ENCODE peak calls at places on chromosomes 2 and 18, in eight cellular contexts. One of them, this sample, is unnamed.

GRCh38 chr2:144382848-144383247 is 137.1 kb downstream of the ZEB2 start:
- DNase-seq in foreskin fibroblast: peak; percentile 38
- DNase-seq in substantia nigra: no peak
- DNase-seq in NCI-H82: no peak
- DNase-seq in NCI-H69: no peak
- DNase-seq in NCI-H1436: no peak
- DNase-seq in AG10803: no peak
- DNase-seq in kidney epithelial cell: no peak
- DNase-seq in this sample: peak; percentile 44

GRCh38 chr18:23400918-23401317 is 52.2 kb upstream of the RIOK3 start:
- DNase-seq in foreskin fibroblast: no peak
- DNase-seq in substantia nigra: no peak
- DNase-seq in NCI-H82: no peak
- DNase-seq in NCI-H69: no peak
- DNase-seq in NCI-H1436: no peak
- DNase-seq in AG10803: no peak
- DNase-seq in kidney epithelial cell: no peak
- DNase-seq in this sample: no peak

GRCh38 chr2:158936978-158937377 is 31.5 kb upstream of the TANC1 start:
- DNase-seq in foreskin fibroblast: peak; percentile 93
- DNase-seq in substantia nigra: no peak
- DNase-seq in NCI-H82: no peak
- DNase-seq in NCI-H69: peak; percentile 48
- DNase-seq in NCI-H1436: no peak
- DNase-seq in AG10803: peak; percentile 87
- DNase-seq in kidney epithelial cell: peak; percentile 51
- DNase-seq in this sample: no peak

GRCh38 chr2:100548771-100549170 is 14.0 kb upstream of the PDCL3 start:
- DNase-seq in foreskin fibroblast: no peak
- DNase-seq in substantia nigra: no peak
- DNase-seq in NCI-H82: no peak
- DNase-seq in NCI-H69: no peak
- DNase-seq in NCI-H1436: no peak
- DNase-seq in AG10803: no peak
- DNase-seq in kidney epithelial cell: no peak
- DNase-seq in this sample: no peak

GRCh38 chr2:239002591-239002959 is 154.7 kb downstream of the TWIST2 start:
- DNase-seq in foreskin fibroblast: no peak
- DNase-seq in substantia nigra: no peak
- DNase-seq in NCI-H82: no peak
- DNase-seq in NCI-H69: no peak
- DNase-seq in NCI-H1436: no peak
- DNase-seq in AG10803: no peak
- DNase-seq in kidney epithelial cell: no peak
- DNase-seq in this sample: no peak

GRCh38 chr2:179584760-179585159 is 276.7 kb downstream of the ZNF385B start:
- DNase-seq in foreskin fibroblast: no peak
- DNase-seq in substantia nigra: no peak
- DNase-seq in NCI-H82: no peak
- DNase-seq in NCI-H69: no peak
- DNase-seq in NCI-H1436: no peak
- DNase-seq in AG10803: no peak
- DNase-seq in kidney epithelial cell: no peak
- DNase-seq in this sample: no peak

GRCh38 chr2:219362524-219363164 is 25.1 kb downstream of the DNPEP start:
- DNase-seq in foreskin fibroblast: peak; percentile 98
- DNase-seq in substantia nigra: no peak
- DNase-seq in NCI-H82: peak; percentile 50
- DNase-seq in NCI-H69: peak; percentile 69
- DNase-seq in NCI-H1436: no peak
- DNase-seq in AG10803: peak; percentile 98
- DNase-seq in kidney epithelial cell: no peak
- DNase-seq in this sample: no peak

GRCh38 chr2:128500136-128500800 is 181.6 kb upstream of the HS6ST1 start:
- DNase-seq in foreskin fibroblast: no peak
- DNase-seq in substantia nigra: no peak
- DNase-seq in NCI-H82: no peak
- DNase-seq in NCI-H69: no peak
- DNase-seq in NCI-H1436: no peak
- DNase-seq in AG10803: peak; percentile 14
- DNase-seq in kidney epithelial cell: no peak
- DNase-seq in this sample: no peak

GRCh38 chr18:23877371-23877770 is 137.2 kb upstream of the TTC39C start:
- DNase-seq in foreskin fibroblast: no peak
- DNase-seq in substantia nigra: no peak
- DNase-seq in NCI-H82: no peak
- DNase-seq in NCI-H69: no peak
- DNase-seq in NCI-H1436: no peak
- DNase-seq in AG10803: no peak
- DNase-seq in kidney epithelial cell: no peak
- DNase-seq in this sample: no peak

GRCh38 chr18:21897811-21898210 is 157.2 kb downstream of the MIB1 start:
- DNase-seq in foreskin fibroblast: peak; percentile 65
- DNase-seq in substantia nigra: no peak
- DNase-seq in NCI-H82: peak; percentile 76
- DNase-seq in NCI-H69: peak; percentile 71
- DNase-seq in NCI-H1436: peak; percentile 17
- DNase-seq in AG10803: peak; percentile 44
- DNase-seq in kidney epithelial cell: no peak
- DNase-seq in this sample: no peak

GRCh38 chr2:144477943-144478283 is 42.0 kb downstream of the ZEB2 start:
- DNase-seq in foreskin fibroblast: peak; percentile 50
- DNase-seq in substantia nigra: no peak
- DNase-seq in NCI-H82: peak; percentile 52
- DNase-seq in NCI-H69: no peak
- DNase-seq in NCI-H1436: no peak
- DNase-seq in AG10803: no peak
- DNase-seq in kidney epithelial cell: peak; percentile 83
- DNase-seq in this sample: no peak

GRCh38 chr2:201465524-201465971 is 14.0 kb downstream of the STRADB start:
- DNase-seq in foreskin fibroblast: peak; percentile 60
- DNase-seq in substantia nigra: peak; percentile 12
- DNase-seq in NCI-H82: peak; percentile 37
- DNase-seq in NCI-H69: peak; percentile 61
- DNase-seq in NCI-H1436: no peak
- DNase-seq in AG10803: no peak
- DNase-seq in kidney epithelial cell: no peak
- DNase-seq in this sample: no peak

GRCh38 chr2:33810046-33810835 is 211.1 kb upstream of the FAM98A start:
- DNase-seq in foreskin fibroblast: peak; percentile 65
- DNase-seq in substantia nigra: no peak
- DNase-seq in NCI-H82: no peak
- DNase-seq in NCI-H69: no peak
- DNase-seq in NCI-H1436: no peak
- DNase-seq in AG10803: peak; percentile 9
- DNase-seq in kidney epithelial cell: no peak
- DNase-seq in this sample: no peak

GRCh38 chr2:216015722-216016464 is 2.5 kb upstream of the MREG start:
- DNase-seq in foreskin fibroblast: no peak
- DNase-seq in substantia nigra: no peak
- DNase-seq in NCI-H82: peak; percentile 99
- DNase-seq in NCI-H69: peak; percentile 68
- DNase-seq in NCI-H1436: no peak
- DNase-seq in AG10803: no peak
- DNase-seq in kidney epithelial cell: no peak
- DNase-seq in this sample: no peak

GRCh38 chr2:237922641-237923361 is 44.0 kb upstream of the UBE2F start:
- DNase-seq in foreskin fibroblast: no peak
- DNase-seq in substantia nigra: no peak
- DNase-seq in NCI-H82: no peak
- DNase-seq in NCI-H69: peak; percentile 78
- DNase-seq in NCI-H1436: peak; percentile 5
- DNase-seq in AG10803: no peak
- DNase-seq in kidney epithelial cell: no peak
- DNase-seq in this sample: no peak

GRCh38 chr18:36448384-36449290 is 151.1 kb downstream of the FHOD3 start:
- DNase-seq in foreskin fibroblast: no peak
- DNase-seq in substantia nigra: no peak
- DNase-seq in NCI-H82: no peak
- DNase-seq in NCI-H69: peak; percentile 92
- DNase-seq in NCI-H1436: no peak
- DNase-seq in AG10803: no peak
- DNase-seq in kidney epithelial cell: no peak
- DNase-seq in this sample: no peak

GRCh38 chr2:84083984-84084383 is 375.1 kb downstream of the SUCLG1 start:
- DNase-seq in foreskin fibroblast: no peak
- DNase-seq in substantia nigra: no peak
- DNase-seq in NCI-H82: no peak
- DNase-seq in NCI-H69: no peak
- DNase-seq in NCI-H1436: no peak
- DNase-seq in AG10803: no peak
- DNase-seq in kidney epithelial cell: no peak
- DNase-seq in this sample: no peak

GRCh38 chr2:138930571-138930970 is 150.4 kb upstream of the NXPH2 start:
- DNase-seq in foreskin fibroblast: no peak
- DNase-seq in substantia nigra: no peak
- DNase-seq in NCI-H82: no peak
- DNase-seq in NCI-H69: no peak
- DNase-seq in NCI-H1436: no peak
- DNase-seq in AG10803: no peak
- DNase-seq in kidney epithelial cell: no peak
- DNase-seq in this sample: no peak

GRCh38 chr2:12031871-12032270 is 285.4 kb downstream of the LPIN1 start:
- DNase-seq in foreskin fibroblast: no peak
- DNase-seq in substantia nigra: no peak
- DNase-seq in NCI-H82: no peak
- DNase-seq in NCI-H69: no peak
- DNase-seq in NCI-H1436: no peak
- DNase-seq in AG10803: no peak
- DNase-seq in kidney epithelial cell: no peak
- DNase-seq in this sample: no peak

GRCh38 chr18:70025580-70025979 is 77.9 kb upstream of the CD226 start:
- DNase-seq in foreskin fibroblast: no peak
- DNase-seq in substantia nigra: no peak
- DNase-seq in NCI-H82: no peak
- DNase-seq in NCI-H69: no peak
- DNase-seq in NCI-H1436: no peak
- DNase-seq in AG10803: no peak
- DNase-seq in kidney epithelial cell: no peak
- DNase-seq in this sample: no peak

GRCh38 chr2:9797681-9798556 is 45.4 kb upstream of the TAF1B start:
- DNase-seq in foreskin fibroblast: peak; percentile 52
- DNase-seq in substantia nigra: no peak
- DNase-seq in NCI-H82: no peak
- DNase-seq in NCI-H69: no peak
- DNase-seq in NCI-H1436: no peak
- DNase-seq in AG10803: no peak
- DNase-seq in kidney epithelial cell: no peak
- DNase-seq in this sample: no peak

GRCh38 chr18:80108739-80109675 is at the start of gene ADNP2:
- DNase-seq in foreskin fibroblast: peak; percentile 97
- DNase-seq in substantia nigra: peak; percentile 70
- DNase-seq in NCI-H82: peak; percentile 98
- DNase-seq in NCI-H69: peak; percentile 99
- DNase-seq in NCI-H1436: peak; percentile 95
- DNase-seq in AG10803: peak; percentile 90
- DNase-seq in kidney epithelial cell: peak; percentile 72
- DNase-seq in this sample: peak; percentile 90

GRCh38 chr2:132034646-132035045 is 127.1 kb downstream of the ANKRD30BL start:
- DNase-seq in foreskin fibroblast: no peak
- DNase-seq in substantia nigra: no peak
- DNase-seq in NCI-H82: no peak
- DNase-seq in NCI-H69: no peak
- DNase-seq in NCI-H1436: no peak
- DNase-seq in AG10803: no peak
- DNase-seq in kidney epithelial cell: no peak
- DNase-seq in this sample: no peak

GRCh38 chr2:189698020-189698887 is 23.8 kb downstream of the ANKAR start:
- DNase-seq in foreskin fibroblast: peak; percentile 62
- DNase-seq in substantia nigra: no peak
- DNase-seq in NCI-H82: peak; percentile 52
- DNase-seq in NCI-H69: peak; percentile 38
- DNase-seq in NCI-H1436: peak; percentile 21
- DNase-seq in AG10803: peak; percentile 56
- DNase-seq in kidney epithelial cell: no peak
- DNase-seq in this sample: peak; percentile 59

GRCh38 chr2:128308284-128308731 is 10.4 kb downstream of the HS6ST1 start:
- DNase-seq in foreskin fibroblast: no peak
- DNase-seq in substantia nigra: no peak
- DNase-seq in NCI-H82: no peak
- DNase-seq in NCI-H69: peak; percentile 5
- DNase-seq in NCI-H1436: no peak
- DNase-seq in AG10803: no peak
- DNase-seq in kidney epithelial cell: no peak
- DNase-seq in this sample: no peak

GRCh38 chr18:61891271-61891670 is 1.5 kb downstream of the RNF152 start:
- DNase-seq in foreskin fibroblast: no peak
- DNase-seq in substantia nigra: no peak
- DNase-seq in NCI-H82: no peak
- DNase-seq in NCI-H69: peak; percentile 64
- DNase-seq in NCI-H1436: no peak
- DNase-seq in AG10803: peak; percentile 42
- DNase-seq in kidney epithelial cell: no peak
- DNase-seq in this sample: no peak

GRCh38 chr18:54812885-54813284 is 15.4 kb upstream of the RAB27B start:
- DNase-seq in foreskin fibroblast: no peak
- DNase-seq in substantia nigra: no peak
- DNase-seq in NCI-H82: no peak
- DNase-seq in NCI-H69: no peak
- DNase-seq in NCI-H1436: no peak
- DNase-seq in AG10803: no peak
- DNase-seq in kidney epithelial cell: no peak
- DNase-seq in this sample: no peak

GRCh38 chr18:24656044-24656443 is 195.6 kb downstream of the HRH4 start:
- DNase-seq in foreskin fibroblast: no peak
- DNase-seq in substantia nigra: no peak
- DNase-seq in NCI-H82: peak; percentile 87
- DNase-seq in NCI-H69: peak; percentile 84
- DNase-seq in NCI-H1436: no peak
- DNase-seq in AG10803: no peak
- DNase-seq in kidney epithelial cell: no peak
- DNase-seq in this sample: no peak

GRCh38 chr18:57329856-57330255 is 22.5 kb upstream of the ST8SIA3 start:
- DNase-seq in foreskin fibroblast: no peak
- DNase-seq in substantia nigra: no peak
- DNase-seq in NCI-H82: no peak
- DNase-seq in NCI-H69: no peak
- DNase-seq in NCI-H1436: no peak
- DNase-seq in AG10803: no peak
- DNase-seq in kidney epithelial cell: no peak
- DNase-seq in this sample: no peak

GRCh38 chr2:238596571-238597551 is 170.1 kb downstream of the ASB1 start:
- DNase-seq in foreskin fibroblast: peak; percentile 97
- DNase-seq in substantia nigra: no peak
- DNase-seq in NCI-H82: no peak
- DNase-seq in NCI-H69: no peak
- DNase-seq in NCI-H1436: no peak
- DNase-seq in AG10803: peak; percentile 96
- DNase-seq in kidney epithelial cell: peak; percentile 90
- DNase-seq in this sample: no peak

GRCh38 chr2:40041983-40042382 is 262.9 kb upstream of the THUMPD2 start:
- DNase-seq in foreskin fibroblast: peak; percentile 90
- DNase-seq in substantia nigra: no peak
- DNase-seq in NCI-H82: no peak
- DNase-seq in NCI-H69: no peak
- DNase-seq in NCI-H1436: no peak
- DNase-seq in AG10803: peak; percentile 92
- DNase-seq in kidney epithelial cell: no peak
- DNase-seq in this sample: no peak

GRCh38 chr2:78977661-78978145 is 47.8 kb upstream of the REG3G start:
- DNase-seq in foreskin fibroblast: no peak
- DNase-seq in substantia nigra: no peak
- DNase-seq in NCI-H82: no peak
- DNase-seq in NCI-H69: no peak
- DNase-seq in NCI-H1436: no peak
- DNase-seq in AG10803: no peak
- DNase-seq in kidney epithelial cell: no peak
- DNase-seq in this sample: no peak

GRCh38 chr2:3108710-3109702 is 268.6 kb downstream of the EIPR1 start:
- DNase-seq in foreskin fibroblast: no peak
- DNase-seq in substantia nigra: no peak
- DNase-seq in NCI-H82: no peak
- DNase-seq in NCI-H69: no peak
- DNase-seq in NCI-H1436: no peak
- DNase-seq in AG10803: no peak
- DNase-seq in kidney epithelial cell: no peak
- DNase-seq in this sample: no peak

GRCh38 chr2:142495141-142495540 is 364.3 kb upstream of the LRP1B start:
- DNase-seq in foreskin fibroblast: no peak
- DNase-seq in substantia nigra: no peak
- DNase-seq in NCI-H82: peak; percentile 38
- DNase-seq in NCI-H69: peak; percentile 7
- DNase-seq in NCI-H1436: no peak
- DNase-seq in AG10803: no peak
- DNase-seq in kidney epithelial cell: no peak
- DNase-seq in this sample: no peak

This sample was measured in stimulated activated naive CD4-positive, alpha-beta T cell.